ENCODE peak calls at places on chromosomes 13 and 19, in seven cellular contexts. One of them, this sample, is unnamed.
A peak's percentile ranks its signal among the peaks of the same experiment; 100 is the strongest.

GRCh38 chr19:35963514-35963913 is 27.3 kb downstream of the LRFN3 start:
- DNase-seq in NCI-H1092: no peak
- DNase-seq in MCF 10A: peak; percentile 36
- DNase-seq in anterior cingulate cortex: no peak
- DNase-seq in ovary: peak; percentile 63
- DNase-seq in occipital lobe: no peak
- DNase-seq in thoracic aorta: no peak
- DNase-seq in this sample: no peak

GRCh38 chr19:3672993-3673392 is 27.3 kb downstream of the PIP5K1C start:
- DNase-seq in NCI-H1092: no peak
- DNase-seq in MCF 10A: no peak
- DNase-seq in anterior cingulate cortex: no peak
- DNase-seq in ovary: no peak
- DNase-seq in occipital lobe: no peak
- DNase-seq in thoracic aorta: no peak
- DNase-seq in this sample: no peak

GRCh38 chr13:59730026-59730425 is 433.7 kb downstream of the DIAPH3 start:
- DNase-seq in NCI-H1092: no peak
- DNase-seq in MCF 10A: no peak
- DNase-seq in anterior cingulate cortex: no peak
- DNase-seq in ovary: no peak
- DNase-seq in occipital lobe: no peak
- DNase-seq in thoracic aorta: no peak
- DNase-seq in this sample: no peak

GRCh38 chr19:17370026-17370587 is 7.0 kb downstream of the PLVAP start:
- DNase-seq in NCI-H1092: no peak
- DNase-seq in MCF 10A: peak; percentile 86
- DNase-seq in anterior cingulate cortex: no peak
- DNase-seq in ovary: no peak
- DNase-seq in occipital lobe: no peak
- DNase-seq in thoracic aorta: no peak
- DNase-seq in this sample: no peak

GRCh38 chr19:34837262-34837661 is 64.2 kb upstream of the ZNF599 start:
- DNase-seq in NCI-H1092: no peak
- DNase-seq in MCF 10A: no peak
- DNase-seq in anterior cingulate cortex: no peak
- DNase-seq in ovary: no peak
- DNase-seq in occipital lobe: no peak
- DNase-seq in thoracic aorta: no peak
- DNase-seq in this sample: no peak

GRCh38 chr19:6611441-6611852 is 20.5 kb upstream of the CD70 start:
- DNase-seq in NCI-H1092: no peak
- DNase-seq in MCF 10A: peak; percentile 34
- DNase-seq in anterior cingulate cortex: no peak
- DNase-seq in ovary: no peak
- DNase-seq in occipital lobe: no peak
- DNase-seq in thoracic aorta: no peak
- DNase-seq in this sample: no peak

GRCh38 chr13:36966404-36966803 is 32.7 kb downstream of the ALG5 start:
- DNase-seq in NCI-H1092: no peak
- DNase-seq in MCF 10A: no peak
- DNase-seq in anterior cingulate cortex: no peak
- DNase-seq in ovary: no peak
- DNase-seq in occipital lobe: no peak
- DNase-seq in thoracic aorta: no peak
- DNase-seq in this sample: no peak

GRCh38 chr13:39816936-39817335 is 161.5 kb downstream of the COG6 start:
- DNase-seq in NCI-H1092: no peak
- DNase-seq in MCF 10A: no peak
- DNase-seq in anterior cingulate cortex: no peak
- DNase-seq in ovary: no peak
- DNase-seq in occipital lobe: no peak
- DNase-seq in thoracic aorta: no peak
- DNase-seq in this sample: no peak

GRCh38 chr19:45096700-45097099 is 3.7 kb downstream of the PPP1R37 start:
- DNase-seq in NCI-H1092: no peak
- DNase-seq in MCF 10A: no peak
- DNase-seq in anterior cingulate cortex: no peak
- DNase-seq in ovary: no peak
- DNase-seq in occipital lobe: no peak
- DNase-seq in thoracic aorta: no peak
- DNase-seq in this sample: no peak

GRCh38 chr13:114146629-114147028 is 14.2 kb upstream of the RASA3 start:
- DNase-seq in NCI-H1092: no peak
- DNase-seq in MCF 10A: no peak
- DNase-seq in anterior cingulate cortex: no peak
- DNase-seq in ovary: no peak
- DNase-seq in occipital lobe: no peak
- DNase-seq in thoracic aorta: no peak
- DNase-seq in this sample: no peak

This sample was measured in left lobe of liver.